ENCODE peak calls at places on chromosomes 16 and 17, in ten cellular contexts. J, Y, U, K, Z, M, C, N, O and B are unnamed samples. For H3K4me1, the result is how much of the 10 kb centered on the place peaks cover.

GRCh38 chr16:10871157-10871991 is 5.6 kb upstream of the CIITA start:
- DNase-seq in J (peak), Y (peak), U (no peak), K (no peak), Z (no peak), M (peak), C (peak), N (peak), O (peak), B (no peak)

GRCh38 chr16:67853670-67854069 is 6.2 kb upstream of the CENPT start:
- DNase-seq in J (no peak), Y (no peak), U (no peak), K (no peak), Z (no peak), M (no peak), C (no peak), N (no peak), O (no peak), B (no peak)

GRCh38 chr17:39564201-39564828 is 43.4 kb downstream of the NEUROD2 start:
- DNase-seq in J (no peak), Y (no peak), U (no peak), K (no peak), Z (no peak), M (no peak), C (no peak), N (no peak), O (no peak), B (no peak)

GRCh38 chr17:30332057-30332542 is 1.8 kb downstream of the TMIGD1 start:
- DNase-seq in J (no peak), Y (no peak), U (no peak), K (no peak), Z (no peak), M (no peak), C (no peak), N (peak), O (no peak), B (no peak)

GRCh38 chr17:48542114-48542955 is 2.6 kb downstream of the HOXB2 start:
- DNase-seq in J (no peak), Y (no peak), U (no peak), K (no peak), Z (no peak), M (no peak), C (no peak), N (peak), O (no peak), B (no peak)

GRCh38 chr16:54526916-54527315 is 240.3 kb upstream of the IRX3 start:
- DNase-seq in J (no peak), Y (no peak), U (no peak), K (no peak), Z (no peak), M (no peak), C (no peak), N (no peak), O (no peak), B (no peak)

GRCh38 chr16:2212362-2213324 is 2.0 kb upstream of the BRICD5 start:
- DNase-seq in J (peak), Y (peak), U (no peak), K (no peak), Z (no peak), M (peak), C (peak), N (no peak), O (peak), B (peak)

GRCh38 chr17:30405161-30405560 is 26.4 kb downstream of the CPD start:
- DNase-seq in J (no peak), Y (no peak), U (no peak), K (no peak), Z (no peak), M (no peak), C (no peak), N (no peak), O (no peak), B (no peak)

GRCh38 chr16:55703003-55704001 is 47.5 kb downstream of the SLC6A2 start:
- DNase-seq in J (peak), Y (no peak), U (no peak), K (peak), Z (no peak), M (peak), C (no peak), N (peak), O (peak), B (no peak)

GRCh38 chr17:28345420-28346198 is 10.0 kb downstream of the TNFAIP1 start:
- DNase-seq in J (peak), Y (peak), U (no peak), K (no peak), Z (no peak), M (peak), C (no peak), N (no peak), O (no peak), B (peak)

GRCh38 chr16:14018848-14019247 is 52.3 kb upstream of the MRTFB start:
- DNase-seq in J (no peak), Y (no peak), U (no peak), K (no peak), Z (no peak), M (no peak), C (no peak), N (no peak), O (no peak), B (no peak)

GRCh38 chr16:79146-80054 is 1.4 kb downstream of the MPG start:
- DNase-seq in J (no peak), Y (no peak), U (no peak), K (no peak), Z (no peak), M (no peak), C (no peak), N (peak), O (no peak), B (no peak)

GRCh38 chr17:1058423-1059130 is 61.6 kb downstream of the TIMM22 start:
- DNase-seq in J (peak), Y (no peak), U (no peak), K (peak), Z (no peak), M (peak), C (peak), N (peak), O (no peak), B (peak)

GRCh38 chr16:30382398-30383015 is at the start of gene SEPTIN1:
- DNase-seq in J (no peak), Y (no peak), U (no peak), K (no peak), Z (no peak), M (no peak), C (no peak), N (no peak), O (no peak), B (no peak)

GRCh38 chr17:30520436-30520835 is 43.2 kb downstream of the GOSR1 start:
- DNase-seq in J (no peak), Y (no peak), U (no peak), K (peak), Z (no peak), M (no peak), C (no peak), N (peak), O (no peak), B (no peak)

GRCh38 chr17:36107660-36108059 is 4.0 kb downstream of the CCL4 start:
- DNase-seq in J (no peak), Y (no peak), U (no peak), K (no peak), Z (no peak), M (no peak), C (no peak), N (no peak), O (no peak), B (no peak)

GRCh38 chr16:24800586-24800985 is 45.2 kb upstream of the SLC5A11 start:
- DNase-seq in J (no peak), Y (no peak), U (no peak), K (peak), Z (no peak), M (no peak), C (no peak), N (peak), O (no peak), B (no peak)

GRCh38 chr17:20091161-20092029 is 82.2 kb downstream of the SPECC1 start:
- DNase-seq in J (peak), Y (peak), U (no peak), K (no peak), Z (peak), M (peak), C (no peak), N (peak), O (no peak), B (peak)

GRCh38 chr16:50816901-50817555 is 75.1 kb downstream of the CYLD start:
- DNase-seq in J (no peak), Y (no peak), U (no peak), K (no peak), Z (no peak), M (peak), C (no peak), N (no peak), O (no peak), B (no peak)

GRCh38 chr16:86064431-86065250 is 165.7 kb downstream of the IRF8 start:
- DNase-seq in J (no peak), Y (peak), U (no peak), K (no peak), Z (no peak), M (no peak), C (no peak), N (no peak), O (no peak), B (no peak)
- TF ChIP-seq CTCF in J (no peak), Y (no peak), U (no peak), K (no peak), Z (no peak), M (no peak), C (no peak), N (no peak), O (no peak), B (no peak)

GRCh38 chr16:3520861-3521260 is 20.1 kb downstream of the CLUAP1 start:
- DNase-seq in J (no peak), Y (peak), U (no peak), K (no peak), Z (no peak), M (no peak), C (no peak), N (no peak), O (no peak), B (no peak)
- H3K4me1 ChIP-seq in J (under half), Y (under half), U (under half), K (under half), Z (under half), M (under half), C (under half), N (under half), O (under half), B (under half)

GRCh38 chr17:75088465-75088895 is 726 bp downstream of the SLC16A5 start:
- DNase-seq in J (no peak), Y (no peak), U (no peak), K (no peak), Z (no peak), M (no peak), C (no peak), N (no peak), O (no peak), B (no peak)

GRCh38 chr17:75087558-75088453 is at the start of gene SLC16A5:
- DNase-seq in J (peak), Y (peak), U (peak), K (peak), Z (peak), M (peak), C (peak), N (peak), O (peak), B (peak)

GRCh38 chr17:75086496-75087181 is 1.1 kb upstream of the SLC16A5 start:
- DNase-seq in J (no peak), Y (no peak), U (no peak), K (no peak), Z (no peak), M (no peak), C (no peak), N (no peak), O (peak), B (no peak)

GRCh38 chr17:75088902-75089417 is 1.2 kb downstream of the SLC16A5 start:
- DNase-seq in J (peak), Y (no peak), U (no peak), K (no peak), Z (no peak), M (no peak), C (no peak), N (no peak), O (no peak), B (no peak)

DNA sequence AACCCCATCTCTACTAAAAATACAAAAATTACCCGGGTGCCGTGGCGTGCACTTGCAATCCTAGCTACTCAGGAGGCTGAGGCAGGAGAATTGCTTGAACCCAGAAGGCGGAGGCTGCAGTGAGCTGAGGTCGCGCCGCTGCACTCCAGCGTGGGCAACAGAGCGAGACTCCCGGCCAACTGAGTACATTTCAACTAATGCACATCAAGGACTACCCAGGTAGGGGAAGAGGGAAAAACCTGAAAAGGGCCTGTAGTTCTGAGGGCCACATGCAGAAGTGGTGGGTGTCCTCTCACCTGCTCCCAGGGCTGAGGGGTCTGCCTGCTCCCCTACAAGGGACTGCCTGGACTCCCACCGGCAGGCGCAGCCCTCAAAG is 584 bp upstream of the SLC16A5 start:
- DNase-seq in J (no peak), Y (no peak), U (no peak), K (no peak), Z (no peak), M (no peak), C (no peak), N (no peak), O (no peak), B (no peak)
- H3K4me3 ChIP-seq in J (peak), Y (no peak), U (peak), K (peak), Z (peak), M (no peak), C (peak), N (peak), O (peak), B (peak)

GRCh38 chr17:75845058-75845711 is 981 bp upstream of the UNC13D start:
- DNase-seq in J (peak), Y (peak), U (no peak), K (peak), Z (peak), M (peak), C (peak), N (peak), O (peak), B (peak)
- TF ChIP-seq CTCF in J (peak), Y (peak), U (peak), K (peak), Z (peak), M (peak), C (peak), N (peak), O (peak), B (peak)

GRCh38 chr17:57508706-57509105 is 236.4 kb downstream of the CCDC182 start:
- DNase-seq in J (no peak), Y (no peak), U (no peak), K (no peak), Z (no peak), M (no peak), C (no peak), N (no peak), O (no peak), B (no peak)

GRCh38 chr17:57505841-57506240 is 239.3 kb downstream of the CCDC182 start:
- DNase-seq in J (no peak), Y (no peak), U (no peak), K (no peak), Z (no peak), M (no peak), C (no peak), N (no peak), O (no peak), B (no peak)

GRCh38 chr17:57506253-57506911 is 238.7 kb downstream of the CCDC182 start:
- DNase-seq in J (no peak), Y (no peak), U (no peak), K (no peak), Z (no peak), M (no peak), C (no peak), N (no peak), O (no peak), B (no peak)

GRCh38 chr17:57511475-57512123 is 233.5 kb downstream of the CCDC182 start:
- DNase-seq in J (no peak), Y (no peak), U (no peak), K (no peak), Z (no peak), M (no peak), C (no peak), N (no peak), O (no peak), B (no peak)

GRCh38 chr17:57507828-57508227 is 237.3 kb downstream of the CCDC182 start:
- DNase-seq in J (no peak), Y (no peak), U (no peak), K (no peak), Z (no peak), M (no peak), C (no peak), N (no peak), O (no peak), B (no peak)
- H3K4me1 ChIP-seq in J (under half), Y (under half), U (under half), K (under half), Z (under half), M (under half), C (under half), N (under half), O (under half), B (under half)

GRCh38 chr17:18321309-18321708 is 6.2 kb downstream of the SMCR8 start:
- DNase-seq in J (no peak), Y (no peak), U (no peak), K (no peak), Z (no peak), M (no peak), C (no peak), N (peak), O (no peak), B (no peak)

GRCh38 chr17:18319604-18320256 is 4.6 kb downstream of the SMCR8 start:
- DNase-seq in J (no peak), Y (no peak), U (no peak), K (peak), Z (no peak), M (peak), C (no peak), N (peak), O (peak), B (no peak)

GRCh38 chr17:18318122-18318521 is 3.0 kb downstream of the SMCR8 start:
- DNase-seq in J (no peak), Y (no peak), U (no peak), K (no peak), Z (no peak), M (no peak), C (no peak), N (no peak), O (no peak), B (no peak)

GRCh38 chr17:18318771-18319450 is 3.8 kb downstream of the SMCR8 start:
- DNase-seq in J (no peak), Y (no peak), U (no peak), K (no peak), Z (no peak), M (no peak), C (no peak), N (no peak), O (no peak), B (no peak)

GRCh38 chr17:18320301-18320700 is 5.2 kb downstream of the SMCR8 start:
- DNase-seq in J (no peak), Y (no peak), U (no peak), K (no peak), Z (no peak), M (no peak), C (peak), N (no peak), O (no peak), B (no peak)
- H3K4me3 ChIP-seq in J (no peak), Y (no peak), U (no peak), K (no peak), Z (no peak), M (no peak), C (no peak), N (no peak), O (no peak), B (peak)

GRCh38 chr16:16865374-16865773 is 486.4 kb downstream of the NPIPA7 start:
- DNase-seq in J (peak), Y (no peak), U (no peak), K (no peak), Z (no peak), M (no peak), C (no peak), N (no peak), O (no peak), B (no peak)
- TF ChIP-seq CTCF in J (no peak), Y (no peak), U (no peak), K (no peak), Z (no peak), M (no peak), C (no peak), N (no peak), O (no peak), B (no peak)

DNA sequence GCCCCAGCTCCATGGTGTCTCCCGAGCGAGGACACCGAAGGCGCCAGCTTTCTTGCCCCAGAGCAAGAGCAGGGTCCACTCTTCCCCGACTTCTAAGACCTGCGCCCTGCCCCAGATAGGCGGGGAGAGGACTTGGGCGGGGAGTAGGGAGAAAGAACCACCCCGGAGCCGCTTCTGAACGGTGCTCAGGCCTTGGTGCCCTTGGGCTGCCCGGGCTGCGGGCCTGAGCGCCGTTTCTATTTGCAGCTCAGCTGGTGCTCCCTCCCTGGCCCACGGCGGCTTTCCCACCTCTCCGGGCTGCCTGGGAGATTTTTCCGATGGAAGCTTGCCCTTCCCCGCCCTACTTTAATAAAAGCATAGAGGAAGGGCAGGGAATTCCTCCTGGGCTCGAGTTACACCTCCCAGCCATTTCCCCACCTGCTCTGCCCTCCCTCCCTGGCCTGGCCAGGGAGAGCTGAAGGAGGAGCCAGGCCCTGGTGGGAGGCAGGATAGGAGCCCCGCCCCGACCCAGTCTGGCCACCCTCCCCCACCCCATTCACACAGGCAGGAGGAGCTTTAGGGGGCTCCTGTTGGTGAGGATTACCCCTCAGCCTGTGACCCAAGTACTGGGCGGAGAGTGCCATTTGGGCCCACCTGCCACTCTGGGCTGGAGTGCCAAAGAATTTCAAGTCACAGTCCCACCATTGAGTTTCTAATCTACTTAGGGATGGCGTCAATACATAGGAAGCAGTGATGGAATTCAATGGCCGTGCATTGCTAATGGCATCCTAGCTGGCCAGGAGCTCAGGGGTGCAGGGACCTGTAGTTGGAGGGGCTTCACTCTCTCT is 2.0 kb downstream of the MMP15 start:
- DNase-seq in J (peak), Y (peak), U (no peak), K (no peak), Z (no peak), M (peak), C (peak), N (peak), O (no peak), B (peak)
- H3K4me1 ChIP-seq in J (half or more), Y (half or more), U (half or more), K (under half), Z (half or more), M (under half), C (half or more), N (under half), O (under half), B (half or more)